ENCODE peak calls at places on chromosomes 6 and 20, in nine cellular contexts. V, S, M, I, L, N, O, F and P are unnamed samples.

GRCh38 chr6:10146723-10147451 is 268.0 kb downstream of the TFAP2A start:
- DNase-seq in V (no peak), S (peak; percentile 24), M (peak; percentile 62), I (no peak), L (no peak), N (no peak), O (no peak), F (no peak), P (peak; percentile 9)

GRCh38 chr20:635028-635427 is 18.0 kb downstream of the SRXN1 start:
- DNase-seq in V (no peak), S (no peak), M (no peak), I (no peak), L (no peak), N (no peak), O (no peak), F (no peak), P (no peak)

GRCh38 chr6:157574851-157575424 is 193.9 kb downstream of the ZDHHC14 start:
- DNase-seq in V (no peak), S (no peak), M (no peak), I (no peak), L (no peak), N (no peak), O (no peak), F (no peak), P (no peak)

GRCh38 chr6:25962368-25963127 is at the start of gene TRIM38:
- DNase-seq in V (peak; percentile 84), S (peak; percentile 95), M (no peak), I (peak; percentile 52), L (peak; percentile 92), N (peak; percentile 61), O (peak; percentile 90), F (peak; percentile 53), P (peak; percentile 90)

GRCh38 chr6:54262499-54262898 is 45.7 kb upstream of the TINAG start:
- DNase-seq in V (no peak), S (no peak), M (peak; percentile 13), I (no peak), L (no peak), N (no peak), O (no peak), F (no peak), P (no peak)

GRCh38 chr6:159304641-159305040 is 135.4 kb downstream of the FNDC1 start:
- DNase-seq in V (no peak), S (no peak), M (no peak), I (no peak), L (no peak), N (no peak), O (no peak), F (no peak), P (no peak)

GRCh38 chr6:161523367-161523766 is 249.5 kb upstream of the AGPAT4 start:
- DNase-seq in V (no peak), S (no peak), M (no peak), I (no peak), L (no peak), N (no peak), O (no peak), F (no peak), P (no peak)

GRCh38 chr20:19767070-19767469 is 9.0 kb downstream of the RIN2 start:
- DNase-seq in V (no peak), S (no peak), M (no peak), I (no peak), L (no peak), N (no peak), O (no peak), F (no peak), P (no peak)

GRCh38 chr20:31788578-31788977 is 30.6 kb upstream of the MYLK2 start:
- DNase-seq in V (no peak), S (no peak), M (no peak), I (no peak), L (no peak), N (no peak), O (no peak), F (no peak), P (no peak)

GRCh38 chr6:13488015-13488895 is 855 bp upstream of the GFOD1 start:
- DNase-seq in V (no peak), S (peak; percentile 63), M (peak; percentile 71), I (peak; percentile 71), L (peak; percentile 52), N (peak; percentile 88), O (no peak), F (no peak), P (peak; percentile 7)

DNA sequence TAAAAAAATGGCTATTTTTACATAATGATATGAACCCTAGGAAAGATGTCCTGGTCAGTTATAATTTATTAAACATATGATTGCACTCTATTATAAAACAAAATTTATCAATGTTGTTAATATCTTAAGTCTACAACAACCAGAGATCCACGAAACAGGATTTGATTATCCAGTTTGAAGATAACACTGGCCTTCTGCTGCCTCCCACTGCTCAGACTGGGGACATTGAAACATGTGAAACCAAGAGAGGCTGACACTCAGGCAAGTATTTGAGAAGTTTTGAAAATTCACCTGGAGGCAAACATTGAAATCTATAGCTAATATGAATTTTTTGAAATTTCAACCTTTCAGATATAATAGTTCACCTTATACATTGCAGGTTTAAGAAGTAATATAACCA is 219.3 kb upstream of the HSF2 start:
- DNase-seq in V (no peak), S (peak; percentile 20), M (peak; percentile 19), I (no peak), L (no peak), N (no peak), O (no peak), F (no peak), P (no peak)
- H3K27ac ChIP-seq in V (no peak overlapping the region), S (no peak overlapping the region), M (no peak overlapping the region), I (no peak overlapping the region), L (no peak overlapping the region), N (no peak overlapping the region), O (no peak overlapping the region), F (no peak overlapping the region), P (no peak overlapping the region)

GRCh38 chr6:35194390-35194789 is 19.4 kb upstream of the SCUBE3 start:
- DNase-seq in V (no peak), S (no peak), M (no peak), I (no peak), L (no peak), N (no peak), O (no peak), F (no peak), P (no peak)

GRCh38 chr6:35190306-35190705 is 23.4 kb upstream of the SCUBE3 start:
- DNase-seq in V (no peak), S (no peak), M (no peak), I (no peak), L (no peak), N (no peak), O (no peak), F (no peak), P (no peak)

GRCh38 chr6:35191899-35192298 is 21.9 kb upstream of the SCUBE3 start:
- DNase-seq in V (peak; percentile 41), S (no peak), M (no peak), I (no peak), L (no peak), N (no peak), O (no peak), F (no peak), P (no peak)

GRCh38 chr6:35195120-35195780 is 18.5 kb upstream of the SCUBE3 start:
- DNase-seq in V (no peak), S (no peak), M (no peak), I (no peak), L (no peak), N (no peak), O (no peak), F (no peak), P (no peak)

DNA sequence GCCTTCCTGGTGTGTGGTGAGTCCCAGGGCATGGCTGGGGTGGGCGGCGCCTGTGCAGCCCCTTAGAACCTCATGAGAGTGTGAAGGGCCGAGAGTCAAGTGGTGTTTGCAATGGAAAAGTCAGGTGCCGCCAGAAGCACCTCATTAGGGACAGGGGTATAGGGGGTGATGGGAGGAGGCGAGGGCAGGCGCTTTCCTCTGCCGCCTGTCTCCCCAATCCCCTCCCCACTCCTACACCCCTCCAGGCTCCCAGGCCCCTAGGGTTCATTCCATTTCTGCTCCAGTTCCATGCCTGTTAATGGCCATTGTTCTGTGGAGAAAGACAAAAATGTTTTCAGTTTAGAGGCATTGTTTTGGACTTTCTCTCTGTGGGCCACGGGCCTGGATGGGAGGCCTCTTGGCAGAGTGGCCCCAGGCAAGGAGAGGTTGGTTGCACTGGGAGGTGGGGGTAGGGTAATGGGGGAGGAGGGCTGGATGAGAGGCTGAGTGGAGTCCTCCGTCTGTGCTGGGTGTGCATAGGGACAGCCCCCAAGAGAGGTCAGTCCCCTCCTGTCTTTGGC is 21.4 kb upstream of the SCUBE3 start:
- DNase-seq in V (no peak), S (no peak), M (no peak), I (no peak), L (no peak), N (no peak), O (no peak), F (no peak), P (no peak)
- H3K4me3 ChIP-seq in V (no peak overlapping the region), S (no peak overlapping the region), M (no peak overlapping the region), I (no peak overlapping the region), L (no peak overlapping the region), N (no peak overlapping the region), O (no peak overlapping the region), F (no peak overlapping the region), P (no peak overlapping the region)

DNA sequence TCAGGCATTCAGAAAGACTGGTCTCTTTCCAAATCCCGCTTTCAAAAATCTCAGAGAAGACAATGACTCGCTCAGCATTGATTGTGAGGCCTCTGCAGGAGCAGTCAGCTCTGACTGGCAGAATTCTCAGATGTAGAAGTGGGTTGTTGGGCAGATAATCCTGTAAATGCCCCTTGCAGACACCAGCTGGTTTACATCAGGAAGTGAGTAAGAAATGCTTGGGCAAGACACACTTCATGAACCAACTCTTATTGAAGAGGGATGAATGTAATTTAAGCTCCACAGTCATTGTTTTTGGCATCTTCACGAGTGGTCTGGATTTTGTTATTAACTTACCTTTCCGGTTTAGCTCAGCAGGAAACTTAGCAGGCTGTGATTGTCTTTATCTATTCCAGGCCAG is 166.6 kb downstream of the PLCB4 start:
- DNase-seq in V (no peak), S (peak; percentile 66), M (no peak), I (no peak), L (no peak), N (no peak), O (no peak), F (peak; percentile 29), P (no peak)
- H3K27ac ChIP-seq in V (no peak overlapping the region), S (no peak overlapping the region), M (no peak overlapping the region), I (no peak overlapping the region), L (no peak overlapping the region), N (no peak overlapping the region), O (no peak overlapping the region), F (no peak overlapping the region), P (no peak overlapping the region)

GRCh38 chr6:4892785-4893485 is 110.9 kb downstream of the RPP40 start:
- DNase-seq in V (no peak), S (no peak), M (no peak), I (no peak), L (no peak), N (no peak), O (no peak), F (no peak), P (no peak)

GRCh38 chr6:4894049-4894448 is 109.8 kb downstream of the RPP40 start:
- DNase-seq in V (no peak), S (no peak), M (no peak), I (no peak), L (no peak), N (no peak), O (no peak), F (no peak), P (no peak)

GRCh38 chr6:4896401-4896800 is 107.4 kb downstream of the RPP40 start:
- DNase-seq in V (no peak), S (no peak), M (no peak), I (no peak), L (no peak), N (no peak), O (no peak), F (no peak), P (no peak)

GRCh38 chr6:4899249-4899648 is 104.6 kb downstream of the RPP40 start:
- DNase-seq in V (no peak), S (no peak), M (no peak), I (no peak), L (no peak), N (no peak), O (no peak), F (no peak), P (no peak)

GRCh38 chr6:4895971-4896370 is 107.9 kb downstream of the RPP40 start:
- DNase-seq in V (no peak), S (no peak), M (peak; percentile 9), I (no peak), L (no peak), N (no peak), O (no peak), F (no peak), P (no peak)
- H3K4me3 ChIP-seq in V (no peak overlapping the region), S (no peak overlapping the region), M (no peak overlapping the region), I (no peak overlapping the region), L (no peak overlapping the region), N (no peak overlapping the region), O (no peak overlapping the region), F (no peak overlapping the region), P (no peak overlapping the region)